ENCODE peak calls at places on chromosome 1, in ten cellular contexts. G is fibroblast of villous mesenchyme; F is stimulated activated CD4-positive, alpha-beta T cell treated with anti-CD3 and anti-CD28 coated beads, TNF-alpha, amount 100 ng/mL, for 24 hours; Y is epithelial cell of esophagus; L is NCI-H146; N is HL-60; R is ELF-1; Z is HTR-8/SVneo; W is naive thymus-derived CD8-positive, alpha-beta T cell; U is T-helper 2 cell treated with Interferon-gamma antibody and Interleukin-4, amounts not matched to agents 5 μg/mL and 100 μg/mL, for 36 hours. Q is an unnamed sample.

GRCh38 chr1:224929335-224930237 is at the start of gene DNAH14:
- DNase-seq in G (peak; percentile 67), F (peak; percentile 12), Y (peak; percentile 56), L (peak; percentile 88), N (peak; percentile 50), R (peak; percentile 93), Z (peak; percentile 73), W (peak; percentile 1), U (peak; percentile 17), Q (peak; percentile 84)

GRCh38 chr1:1299686-1300351 is 7.9 kb downstream of the ACAP3 start:
- DNase-seq in G (no peak), F (no peak), Y (peak; percentile 35), L (no peak), N (no peak), R (no peak), Z (no peak), W (peak; percentile 42), U (no peak), Q (no peak)

GRCh38 chr1:226699166-226699565 is 39.9 kb downstream of the ITPKB start:
- DNase-seq in G (no peak), F (no peak), Y (no peak), L (no peak), N (no peak), R (no peak), Z (no peak), W (no peak), U (no peak), Q (no peak)

GRCh38 chr1:31230378-31230777 is 9.3 kb downstream of the NKAIN1 start:
- DNase-seq in G (no peak), F (no peak), Y (no peak), L (no peak), N (no peak), R (peak; percentile 24), Z (no peak), W (no peak), U (no peak), Q (no peak)

GRCh38 chr1:176880954-176881595 is 283.4 kb downstream of the ASTN1 start:
- DNase-seq in G (peak; percentile 70), F (peak; percentile 31), Y (peak; percentile 76), L (peak; percentile 62), N (peak; percentile 42), R (peak; percentile 81), Z (peak; percentile 49), W (no peak), U (no peak), Q (peak; percentile 5)

GRCh38 chr1:241475688-241476087 is 43.9 kb downstream of the FH start:
- DNase-seq in G (no peak), F (no peak), Y (peak; percentile 70), L (no peak), N (no peak), R (no peak), Z (no peak), W (no peak), U (no peak), Q (no peak)

GRCh38 chr1:98046031-98046641 is 125.3 kb upstream of the DPYD start:
- DNase-seq in G (peak; percentile 39), F (no peak), Y (peak; percentile 37), L (peak; percentile 4), N (no peak), R (peak; percentile 35), Z (no peak), W (peak; percentile 24), U (peak; percentile 13), Q (no peak)

GRCh38 chr1:156845055-156845952 is 13.6 kb downstream of the INSRR start:
- DNase-seq in G (no peak), F (peak; percentile 23), Y (peak; percentile 11), L (no peak), N (no peak), R (no peak), Z (no peak), W (peak; percentile 52), U (no peak), Q (no peak)

GRCh38 chr1:115211071-115211745 is 121.9 kb upstream of the TSPAN2 start:
- DNase-seq in G (peak; percentile 65), F (no peak), Y (no peak), L (no peak), N (no peak), R (no peak), Z (no peak), W (no peak), U (no peak), Q (no peak)

GRCh38 chr1:192788184-192788583 is 20.7 kb upstream of the RGS2 start:
- DNase-seq in G (peak; percentile 56), F (no peak), Y (peak; percentile 76), L (peak; percentile 12), N (no peak), R (peak; percentile 40), Z (peak; percentile 33), W (no peak), U (no peak), Q (peak; percentile 37)

GRCh38 chr1:81179239-81179638 is 621.5 kb upstream of the ADGRL2 start:
- DNase-seq in G (peak; percentile 85), F (no peak), Y (peak; percentile 96), L (no peak), N (no peak), R (no peak), Z (peak; percentile 3), W (no peak), U (no peak), Q (no peak)

GRCh38 chr1:1204425-1204920 is 1.9 kb downstream of the TNFRSF18 start:
- DNase-seq in G (no peak), F (no peak), Y (no peak), L (no peak), N (no peak), R (no peak), Z (no peak), W (no peak), U (no peak), Q (no peak)

GRCh38 chr1:6477039-6477820 is 11.3 kb upstream of the TNFRSF25 start:
- DNase-seq in G (no peak), F (no peak), Y (no peak), L (no peak), N (no peak), R (peak; percentile 67), Z (no peak), W (no peak), U (no peak), Q (no peak)

GRCh38 chr1:177780096-177780700 is 189.7 kb downstream of the SEC16B start:
- DNase-seq in G (peak; percentile 60), F (no peak), Y (peak; percentile 77), L (peak; percentile 2), N (no peak), R (peak; percentile 26), Z (peak; percentile 20), W (no peak), U (no peak), Q (peak; percentile 5)

GRCh38 chr1:212608956-212609700 is 567 bp downstream of the ATF3 start:
- DNase-seq in G (peak; percentile 63), F (peak; percentile 38), Y (no peak), L (peak; percentile 30), N (no peak), R (peak; percentile 81), Z (peak; percentile 49), W (peak; percentile 57), U (peak; percentile 58), Q (peak; percentile 23)

GRCh38 chr1:5620997-5621396 is 371.2 kb downstream of the NPHP4 start:
- DNase-seq in G (no peak), F (no peak), Y (peak; percentile 4), L (no peak), N (no peak), R (peak; percentile 86), Z (peak; percentile 24), W (no peak), U (no peak), Q (no peak)

GRCh38 chr1:34162852-34163766 is 1.9 kb downstream of the CSMD2 start:
- DNase-seq in G (peak; percentile 74), F (peak; percentile 41), Y (peak; percentile 70), L (no peak), N (no peak), R (peak; percentile 93), Z (peak; percentile 85), W (no peak), U (peak; percentile 23), Q (no peak)

GRCh38 chr1:83967336-83967735 is 31.6 kb downstream of the TTLL7 start:
- DNase-seq in G (no peak), F (no peak), Y (peak; percentile 3), L (no peak), N (no peak), R (no peak), Z (no peak), W (no peak), U (no peak), Q (no peak)

GRCh38 chr1:33111965-33112364 is 31.0 kb downstream of the AZIN2 start:
- DNase-seq in G (peak; percentile 30), F (no peak), Y (peak; percentile 66), L (peak; percentile 0), N (no peak), R (no peak), Z (no peak), W (no peak), U (no peak), Q (peak; percentile 44)

GRCh38 chr1:3850857-3851256 is 6.2 kb downstream of the CEP104 start:
- DNase-seq in G (no peak), F (no peak), Y (no peak), L (no peak), N (no peak), R (no peak), Z (no peak), W (no peak), U (no peak), Q (no peak)

GRCh38 chr1:173127369-173128307 is 76.9 kb upstream of the TNFSF18 start:
- DNase-seq in G (no peak), F (no peak), Y (no peak), L (no peak), N (no peak), R (no peak), Z (no peak), W (no peak), U (no peak), Q (no peak)

GRCh38 chr1:59804301-59804700 is 10.4 kb upstream of the HOOK1 start:
- DNase-seq in G (no peak), F (no peak), Y (peak; percentile 2), L (no peak), N (no peak), R (no peak), Z (no peak), W (no peak), U (no peak), Q (no peak)

GRCh38 chr1:85102479-85102878 is 54.2 kb upstream of the MCOLN3 start:
- DNase-seq in G (no peak), F (no peak), Y (peak; percentile 33), L (no peak), N (no peak), R (no peak), Z (no peak), W (no peak), U (no peak), Q (no peak)

GRCh38 chr1:24233684-24234600 is 46.9 kb upstream of the IFNLR1 start:
- DNase-seq in G (no peak), F (no peak), Y (no peak), L (no peak), N (no peak), R (peak; percentile 80), Z (no peak), W (no peak), U (no peak), Q (no peak)

GRCh38 chr1:39173119-39173994 is 31.1 kb upstream of the MACF1 start:
- DNase-seq in G (no peak), F (no peak), Y (no peak), L (no peak), N (no peak), R (no peak), Z (no peak), W (no peak), U (no peak), Q (no peak)

GRCh38 chr1:244636488-244637259 is 16.3 kb upstream of the DESI2 start:
- DNase-seq in G (no peak), F (no peak), Y (no peak), L (peak; percentile 24), N (no peak), R (peak; percentile 19), Z (no peak), W (no peak), U (no peak), Q (no peak)

GRCh38 chr1:36419569-36419968 is 21.9 kb upstream of the LSM10 start:
- DNase-seq in G (peak; percentile 56), F (no peak), Y (no peak), L (no peak), N (no peak), R (no peak), Z (no peak), W (no peak), U (no peak), Q (no peak)